ENCODE peak calls at places on chromosomes 1 and 21, in seven cellular contexts. T is upper lobe of right lung, Q is osteoblast, U is K562, E is BE2C, I is GM12865, S is MCF 10A. P is an unnamed sample.
A peak's percentile ranks its signal among the peaks of the same experiment; 100 is the strongest.

GRCh38 chr1:29732438-29732837 is 496.1 kb downstream of the PTPRU start:
- DNase-seq in E (no peak), T (no peak), I (no peak), Q (no peak), U (no peak), S (no peak), P (no peak)

GRCh38 chr1:111603979-111604378 is 15.6 kb upstream of the RAP1A start:
- DNase-seq in S (no peak), U (no peak), T (no peak), E (no peak), I (peak; percentile 85), Q (no peak), P (peak; percentile 93)

GRCh38 chr1:190738321-190738720 is 260.7 kb upstream of the BRINP3 start:
- DNase-seq in U (no peak), E (no peak), T (no peak), I (no peak), S (peak; percentile 25), Q (no peak), P (no peak)

GRCh38 chr1:14320986-14321385 is 277.5 kb upstream of the KAZN start:
- DNase-seq in U (no peak), S (no peak), E (no peak), Q (no peak), T (no peak), I (no peak), P (no peak)

GRCh38 chr1:78048446-78048845 is 2.7 kb downstream of the GIPC2 start:
- DNase-seq in Q (no peak), I (no peak), T (no peak), E (no peak), S (no peak), U (no peak), P (no peak)

GRCh38 chr1:153963850-153964331 is 554 bp upstream of the SLC39A1 start:
- DNase-seq in S (no peak), T (peak; percentile 82), E (no peak), Q (peak; percentile 88), I (no peak), U (no peak), P (peak; percentile 33)

GRCh38 chr21:26366781-26367180 is 196.2 kb upstream of the APP start:
- DNase-seq in S (no peak), U (no peak), T (no peak), I (no peak), Q (no peak), E (no peak), P (no peak)

GRCh38 chr1:50423670-50424000 is 392 bp upstream of the DMRTA2 start:
- DNase-seq in U (no peak), S (no peak), Q (peak; percentile 94), T (no peak), I (peak; percentile 51), E (no peak), P (peak; percentile 60)

GRCh38 chr1:14113841-14114567 is 414.0 kb downstream of the PRDM2 start:
- DNase-seq in Q (peak; percentile 89), I (peak; percentile 41), S (peak; percentile 65), E (peak; percentile 33), U (peak; percentile 38), T (peak; percentile 68), P (peak; percentile 21)

GRCh38 chr21:45574691-45575090 is 32.5 kb upstream of the SLC19A1 start:
- DNase-seq in U (no peak), E (no peak), S (no peak), I (no peak), Q (peak; percentile 46), T (peak; percentile 54), P (no peak)

GRCh38 chr21:36750579-36750959 is 51.7 kb downstream of the SIM2 start:
- DNase-seq in I (no peak), U (no peak), T (no peak), Q (peak; percentile 60), S (no peak), E (no peak), P (no peak)

GRCh38 chr1:22789356-22789994 is 78.8 kb downstream of the EPHB2 start:
- DNase-seq in U (no peak), Q (no peak), S (peak; percentile 41), E (no peak), T (no peak), I (no peak), P (no peak)

GRCh38 chr1:37663426-37664000 is 28.8 kb upstream of the CDCA8 start:
- DNase-seq in S (no peak), Q (no peak), E (peak; percentile 61), U (no peak), T (no peak), I (no peak), P (no peak)

GRCh38 chr1:17630048-17630830 is 90.7 kb downstream of the ARHGEF10L start:
- DNase-seq in I (no peak), Q (no peak), E (no peak), S (peak; percentile 93), U (no peak), T (peak; percentile 79), P (no peak)

GRCh38 chr21:45324430-45325205 is 36.9 kb upstream of the POFUT2 start:
- DNase-seq in U (no peak), E (peak; percentile 20), T (peak; percentile 67), Q (peak; percentile 90), S (peak; percentile 17), I (no peak), P (no peak)

GRCh38 chr1:168610111-168610510 is 33.7 kb downstream of the XCL1 start:
- DNase-seq in S (no peak), E (no peak), T (no peak), U (no peak), I (no peak), Q (no peak), P (no peak)

GRCh38 chr1:150615346-150616201 is 13.8 kb downstream of the ENSA start:
- DNase-seq in I (no peak), S (no peak), T (no peak), U (no peak), Q (no peak), E (no peak), P (peak; percentile 47)

GRCh38 chr1:24424207-24424606 is 8.6 kb downstream of the NIPAL3 start:
- DNase-seq in S (no peak), I (no peak), T (no peak), Q (no peak), U (no peak), E (no peak), P (peak; percentile 17)

GRCh38 chr1:41003127-41003639 is 18.3 kb downstream of the SLFNL1 start:
- DNase-seq in I (no peak), Q (no peak), E (no peak), S (no peak), U (no peak), T (no peak), P (no peak)

GRCh38 chr1:63789856-63790605 is 16.2 kb downstream of the ROR1 start:
- DNase-seq in T (no peak), E (no peak), U (no peak), I (no peak), Q (no peak), S (no peak), P (no peak)

GRCh38 chr1:231596337-231596791 is 30.2 kb upstream of the DISC1 start:
- DNase-seq in T (no peak), I (no peak), U (no peak), E (no peak), Q (no peak), S (peak; percentile 31), P (no peak)

GRCh38 chr1:19435181-19435580 is 50.2 kb downstream of the CAPZB start:
- DNase-seq in Q (no peak), T (no peak), S (peak; percentile 73), E (no peak), I (no peak), U (no peak), P (no peak)

GRCh38 chr21:28419110-28419509 is 573.6 kb downstream of the LTN1 start:
- DNase-seq in Q (peak; percentile 74), T (no peak), U (no peak), I (no peak), E (no peak), S (no peak), P (no peak)

GRCh38 chr21:45161039-45161945 is 86.9 kb downstream of the ADARB1 start:
- DNase-seq in I (no peak), S (no peak), Q (no peak), E (no peak), T (no peak), U (no peak), P (no peak)

GRCh38 chr1:150696590-150696989 is 364 bp downstream of the GOLPH3L start:
- DNase-seq in E (no peak), U (no peak), Q (peak; percentile 25), S (peak; percentile 44), T (no peak), I (no peak), P (no peak)

GRCh38 chr1:31705080-31705866 is 1.5 kb upstream of the COL16A1 start:
- DNase-seq in U (peak; percentile 94), Q (peak; percentile 89), S (peak; percentile 66), I (peak; percentile 70), E (no peak), T (no peak), P (peak; percentile 88)
- TF ChIP-seq CTCF in U (peak; percentile 61), Q (peak; percentile 38), S (peak; percentile 25), I (peak; percentile 40), E (no peak), T (peak; percentile 16), P (peak; percentile 37)

DNA sequence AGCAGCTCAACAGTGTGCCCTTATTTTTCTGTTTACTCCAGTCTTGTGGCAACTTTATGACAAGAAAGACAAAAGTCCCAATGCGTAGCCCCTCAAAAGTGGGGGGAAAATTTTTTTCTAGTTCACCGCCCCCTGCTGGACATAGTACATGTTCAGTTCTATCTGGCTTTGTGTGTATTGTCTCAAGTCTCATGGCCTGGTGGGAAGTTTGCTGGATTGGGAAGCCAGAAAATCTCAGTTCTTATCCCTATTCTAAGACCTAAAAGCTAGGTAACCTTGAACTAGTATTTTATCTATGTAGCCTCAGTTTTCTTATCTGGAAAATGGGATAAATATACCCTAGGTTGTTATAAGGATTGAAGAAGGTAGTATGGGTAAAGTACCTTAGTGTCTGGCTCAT is 55.8 kb upstream of the LDLRAP1 start:
- DNase-seq in E (no peak), U (peak; percentile 47), S (no peak), Q (no peak), I (peak; percentile 29), T (no peak), P (peak; percentile 58)
- TF ChIP-seq CTCF in E (peak; percentile 51), U (peak; percentile 73), S (peak; percentile 44), Q (peak; percentile 53), I (peak; percentile 59), T (peak; percentile 46), P (peak; percentile 60)

GRCh38 chr21:22573834-22574233 is 1575.6 kb downstream of the NCAM2 start:
- DNase-seq in U (no peak), T (no peak), E (no peak), S (no peak), I (no peak), Q (no peak), P (no peak)

GRCh38 chr21:22575165-22575584 is 1577.0 kb downstream of the NCAM2 start:
- DNase-seq in S (peak; percentile 41), Q (no peak), T (no peak), E (peak; percentile 49), I (no peak), U (peak; percentile 8), P (peak; percentile 27)
- TF ChIP-seq CTCF in S (peak; percentile 47), Q (no peak), T (peak; percentile 28), E (peak; percentile 84), I (no peak), U (peak; percentile 15), P (peak; percentile 52)

DNA sequence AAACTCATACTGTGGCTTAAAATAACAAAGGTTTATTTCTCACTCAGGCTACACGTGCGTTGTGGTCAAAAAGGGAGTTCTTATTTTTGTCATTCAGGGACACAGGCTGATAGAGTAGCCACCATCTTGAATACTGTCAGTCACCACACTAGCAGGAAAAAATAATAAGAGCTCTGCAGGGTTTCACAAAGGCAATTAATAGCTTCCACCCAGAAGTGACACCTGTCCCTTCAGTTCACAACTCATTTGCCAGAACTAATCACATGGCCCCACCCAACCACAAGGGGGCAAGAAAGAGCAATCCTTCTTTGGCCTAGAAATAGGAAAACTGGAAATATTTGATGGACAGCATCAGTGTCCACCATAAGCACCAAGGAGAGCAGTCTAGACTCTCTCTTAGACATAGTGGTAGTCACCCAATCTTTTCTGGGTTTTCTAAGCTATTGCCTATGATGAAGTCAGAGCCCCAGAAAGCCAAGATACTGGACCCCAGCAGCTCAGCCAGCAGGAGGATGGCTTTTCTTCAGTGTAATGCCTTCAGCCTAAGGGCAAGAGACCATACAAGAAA is 8.2 kb downstream of the HAPLN2 start:
- DNase-seq in U (peak; percentile 46), T (no peak), I (peak; percentile 63), Q (peak; percentile 91), S (peak; percentile 83), E (peak; percentile 67), P (peak; percentile 60)
- TF ChIP-seq CTCF in U (peak; percentile 89), T (peak; percentile 67), I (peak; percentile 9), Q (peak; percentile 82), S (peak; percentile 73), E (peak; percentile 97), P (peak; percentile 66)

P was measured in activated CD8-positive, alpha-beta T cell treated with anti-CD3 and anti-CD28 coated beads for 36 hours.